ENCODE peak calls at places on chromosomes 11 and 22, in eight cellular contexts. W, R, U, F, M, X, V and Q are unnamed samples.
A peak's percentile ranks its signal among the peaks of the same experiment; 100 is the strongest.

GRCh38 chr11:118792642-118793124 is 1.7 kb upstream of the DDX6 start:
- DNase-seq in V (peak; percentile 67), U (peak; percentile 91), X (peak; percentile 88), W (peak; percentile 86), R (peak; percentile 30), M (peak; percentile 96), F (peak; percentile 92), Q (peak; percentile 89)

GRCh38 chr11:22343411-22344032 is 5.3 kb downstream of the SLC17A6 start:
- DNase-seq in U (no peak), M (no peak), F (no peak), X (no peak), W (no peak), V (no peak), R (no peak), Q (no peak)

GRCh38 chr22:29344137-29344536 is 28.6 kb upstream of the RASL10A start:
- DNase-seq in X (peak; percentile 61), M (peak; percentile 69), F (peak; percentile 12), V (no peak), W (no peak), U (peak; percentile 90), R (peak; percentile 59), Q (no peak)

GRCh38 chr11:45107051-45107450 is 39.4 kb upstream of the PRDM11 start:
- DNase-seq in R (no peak), U (no peak), M (no peak), X (no peak), V (no peak), F (peak; percentile 13), W (no peak), Q (no peak)

GRCh38 chr11:83249972-83250593 is 36.1 kb downstream of the CCDC90B start:
- DNase-seq in F (peak; percentile 24), U (peak; percentile 24), W (no peak), M (peak; percentile 59), X (peak; percentile 62), R (no peak), V (no peak), Q (peak; percentile 58)

GRCh38 chr11:101912823-101913284 is 2.0 kb upstream of the CEP126 start:
- DNase-seq in F (peak; percentile 45), U (no peak), V (no peak), M (peak; percentile 77), R (no peak), X (peak; percentile 8), W (no peak), Q (no peak)

GRCh38 chr11:117096140-117096972 is 1.9 kb downstream of the SIK3 start:
- DNase-seq in R (no peak), V (no peak), X (peak; percentile 47), U (peak; percentile 12), M (peak; percentile 50), F (peak; percentile 78), W (peak; percentile 29), Q (peak; percentile 49)

GRCh38 chr22:43891360-43892182 is at the start of gene PNPLA5:
- DNase-seq in V (no peak), R (no peak), W (no peak), M (no peak), U (no peak), F (no peak), X (peak; percentile 35), Q (no peak)

GRCh38 chr11:288328-289144 is at the start of gene PGGHG:
- DNase-seq in W (peak; percentile 64), U (peak; percentile 86), R (no peak), F (no peak), V (peak; percentile 62), M (peak; percentile 56), X (peak; percentile 84), Q (peak; percentile 61)

GRCh38 chr11:10590516-10590915 is 22.1 kb upstream of the LYVE1 start:
- DNase-seq in W (no peak), U (no peak), X (no peak), V (no peak), R (no peak), F (no peak), M (no peak), Q (no peak)

GRCh38 chr11:70661763-70662501 is 263.6 kb downstream of the CTTN start:
- DNase-seq in V (no peak), U (no peak), F (no peak), W (no peak), X (no peak), R (no peak), M (peak; percentile 54), Q (no peak)

GRCh38 chr11:105579111-105579510 is 30.8 kb upstream of the GRIA4 start:
- DNase-seq in M (no peak), V (no peak), X (no peak), R (no peak), U (no peak), W (no peak), F (no peak), Q (no peak)

GRCh38 chr11:65503923-65504670 is 5.3 kb downstream of the MALAT1 start:
- DNase-seq in W (no peak), F (no peak), U (no peak), R (no peak), M (peak; percentile 82), X (peak; percentile 61), V (no peak), Q (no peak)

GRCh38 chr11:72217856-72218745 is 1.5 kb downstream of the FOLR2 start:
- DNase-seq in V (no peak), F (no peak), X (no peak), R (no peak), U (no peak), W (no peak), M (no peak), Q (no peak)
- H3K4me3 ChIP-seq in V (no peak overlapping the region), F (no peak overlapping the region), X (no peak overlapping the region), R (peak overlapping the region; percentile 45), U (no peak overlapping the region), W (no peak overlapping the region), M (no peak overlapping the region), Q (no peak overlapping the region)

GRCh38 chr22:23243006-23243573 is 62.8 kb downstream of the BCR start:
- DNase-seq in M (no peak), W (peak; percentile 44), U (no peak), V (no peak), X (peak; percentile 54), F (no peak), R (no peak), Q (peak; percentile 64)
- H3K27ac ChIP-seq in M (no peak overlapping the region), W (no peak overlapping the region), U (no peak overlapping the region), V (peak overlapping the region; percentile 90), X (peak overlapping the region; percentile 92), F (no peak overlapping the region), R (no peak overlapping the region), Q (peak overlapping the region; percentile 34)

GRCh38 chr11:17369685-17370243 is 18.2 kb downstream of the NCR3LG1 start:
- DNase-seq in X (no peak), F (no peak), R (no peak), W (no peak), V (no peak), U (no peak), M (no peak), Q (no peak)

GRCh38 chr11:17371614-17372013 is 16.8 kb downstream of the KCNJ11 start:
- DNase-seq in R (no peak), X (no peak), U (no peak), W (no peak), M (peak; percentile 45), V (no peak), F (no peak), Q (no peak)

GRCh38 chr11:17366491-17366890 is 14.9 kb downstream of the NCR3LG1 start:
- DNase-seq in F (no peak), R (no peak), X (no peak), M (no peak), V (no peak), U (no peak), W (no peak), Q (no peak)

GRCh38 chr11:17369094-17369493 is 17.5 kb downstream of the NCR3LG1 start:
- DNase-seq in U (no peak), X (no peak), R (no peak), F (no peak), V (no peak), M (no peak), W (no peak), Q (no peak)

DNA sequence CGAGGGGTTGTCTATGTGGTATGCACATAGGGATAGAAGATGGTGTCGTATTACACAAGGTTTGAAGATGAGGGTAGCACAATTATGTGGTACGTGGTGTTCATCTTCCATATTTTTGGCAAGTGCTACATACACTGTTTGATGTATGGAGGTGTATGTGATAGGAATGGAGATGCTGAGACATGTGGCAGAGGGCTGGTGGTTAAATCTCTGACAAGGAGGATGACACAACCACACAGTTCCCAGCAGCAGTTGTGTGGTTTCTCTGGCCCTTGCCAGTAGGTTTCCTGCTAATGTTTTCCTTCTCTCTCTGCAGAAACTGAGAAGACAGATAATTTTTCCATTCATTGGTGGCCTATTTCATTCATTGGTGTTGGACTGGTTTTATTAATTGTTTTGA is 17.0 kb downstream of the NCR3LG1 start:
- DNase-seq in W (no peak), R (no peak), M (no peak), F (no peak), X (no peak), V (no peak), U (no peak), Q (no peak)
- H3K9me3 ChIP-seq in W (peaks cover 62% of the 10 kb centered on the region), R (peaks cover 38% of the 10 kb centered on the region), M (peaks cover 58% of the 10 kb centered on the region), F (peaks cover 54% of the 10 kb centered on the region), X (peaks cover 15% of the 10 kb centered on the region), V (peaks cover 17% of the 10 kb centered on the region), U (no peaks in the 10 kb centered on the region), Q (peaks cover 41% of the 10 kb centered on the region)

GRCh38 chr11:121659811-121660210 is 207.0 kb upstream of the SORL1-AS1 start:
- DNase-seq in X (no peak), F (no peak), V (no peak), R (no peak), U (no peak), W (no peak), M (no peak), Q (no peak)

GRCh38 chr11:121654506-121655480 is 202.0 kb upstream of the SORL1-AS1 start:
- DNase-seq in U (no peak), V (no peak), F (peak; percentile 51), R (no peak), M (no peak), W (no peak), X (peak; percentile 35), Q (no peak)

GRCh38 chr11:121657191-121657590 is 204.4 kb upstream of the SORL1-AS1 start:
- DNase-seq in R (no peak), V (no peak), U (no peak), F (no peak), W (no peak), M (no peak), X (peak; percentile 17), Q (no peak)

GRCh38 chr11:121655481-121656332 is 202.9 kb upstream of the SORL1-AS1 start:
- DNase-seq in F (peak; percentile 69), V (peak; percentile 77), M (peak; percentile 93), R (peak; percentile 72), X (peak; percentile 93), U (peak; percentile 84), W (peak; percentile 70), Q (peak; percentile 54)

DNA sequence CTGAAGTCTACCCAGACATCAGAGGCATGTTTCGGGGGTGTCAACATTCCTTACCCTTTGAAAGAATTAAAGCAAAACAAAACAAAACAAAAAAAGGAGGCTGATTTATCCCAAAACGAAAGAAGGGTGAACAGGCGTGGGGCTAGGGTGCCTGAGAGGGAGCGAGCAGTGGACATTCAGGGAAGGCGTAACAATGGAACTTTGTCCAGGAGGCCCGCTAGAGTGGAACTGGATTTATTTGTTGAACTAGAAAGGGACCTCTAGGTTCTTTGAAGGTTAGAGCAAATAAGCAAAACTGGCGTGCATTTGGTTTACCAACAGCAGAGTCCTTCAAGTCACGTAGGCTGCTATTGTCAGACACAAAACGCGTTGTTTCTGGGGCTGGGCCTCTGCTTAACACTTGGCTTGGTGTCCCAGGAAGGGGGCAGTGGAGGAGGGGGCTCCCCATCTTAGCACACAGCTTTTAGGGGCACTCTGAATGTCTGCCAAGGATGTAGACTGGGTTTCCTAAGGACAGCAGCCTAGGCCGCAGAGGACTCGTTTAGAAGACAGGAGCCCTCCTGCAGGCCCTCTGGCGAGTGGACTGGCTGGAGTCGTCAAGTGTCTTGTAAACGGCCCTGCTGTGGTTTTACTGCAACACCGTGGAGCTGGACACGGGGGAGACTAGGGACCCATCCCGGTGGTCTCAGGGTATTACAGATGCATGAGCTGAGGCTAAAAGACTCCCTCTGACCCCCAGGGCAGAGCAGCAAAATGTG is 203.7 kb upstream of the SORL1-AS1 start:
- DNase-seq in R (no peak), M (no peak), X (peak; percentile 12), U (no peak), F (peak; percentile 88), V (no peak), W (no peak), Q (no peak)
- H3K4me3 ChIP-seq in R (peak overlapping the region; percentile 78), M (peak overlapping the region; percentile 55), X (no peak overlapping the region), U (no peak overlapping the region), F (peak overlapping the region; percentile 42), V (no peak overlapping the region), W (no peak overlapping the region), Q (peak overlapping the region; percentile 13)